ENCODE peak calls at places on chromosomes 1 and 21, in nine cellular contexts. X is endodermal cell, Y is tibial nerve, M is GM12878, N is fibroblast of villous mesenchyme, G is transverse colon, J is left ventricle myocardium inferior, H is DND-41, Q is HL-60. F is an unnamed sample.

GRCh38 chr21:44390886-44391285 is 37.5 kb downstream of the TRPM2 start:
- DNase-seq in X (no peak), Y (no peak), M (no peak), N (no peak), G (no peak), J (no peak), H (no peak), Q (no peak), F (no peak)

GRCh38 chr21:28018741-28019669 is 973.7 kb downstream of the LTN1 start:
- DNase-seq in X (peak), Y (no peak), M (no peak), N (peak), G (no peak), J (no peak), H (peak), Q (no peak), F (peak)

GRCh38 chr1:183735069-183735860 is 69.7 kb upstream of the RGL1 start:
- DNase-seq in X (no peak), Y (no peak), M (no peak), N (peak), G (no peak), J (no peak), H (no peak), Q (no peak), F (no peak)

GRCh38 chr1:228100822-228101613 is 2.1 kb downstream of the C1orf35 start:
- DNase-seq in X (peak), Y (no peak), M (no peak), N (no peak), G (no peak), J (no peak), H (no peak), Q (no peak), F (no peak)

GRCh38 chr1:17441265-17441992 is 2.0 kb upstream of the RCC2 start:
- DNase-seq in X (no peak), Y (no peak), M (no peak), N (peak), G (no peak), J (no peak), H (peak), Q (peak), F (no peak)

GRCh38 chr1:31756578-31756977 is 7.6 kb downstream of the ADGRB2 start:
- DNase-seq in X (no peak), Y (no peak), M (no peak), N (no peak), G (no peak), J (no peak), H (no peak), Q (no peak), F (no peak)

GRCh38 chr1:116154536-116154935 is 43.3 kb downstream of the MAB21L3 start:
- DNase-seq in X (no peak), Y (no peak), M (no peak), N (no peak), G (no peak), J (no peak), H (no peak), Q (no peak), F (no peak)

GRCh38 chr1:55382699-55383377 is 167.7 kb upstream of the USP24 start:
- DNase-seq in X (no peak), Y (no peak), M (no peak), N (no peak), G (no peak), J (no peak), H (no peak), Q (no peak), F (no peak)

GRCh38 chr1:34794001-34794789 is 1.4 kb downstream of the GJA4 start:
- DNase-seq in X (no peak), Y (no peak), M (no peak), N (no peak), G (no peak), J (no peak), H (no peak), Q (no peak), F (no peak)

GRCh38 chr1:34790985-34791384 is 1.8 kb upstream of the GJA4 start:
- DNase-seq in X (no peak), Y (no peak), M (no peak), N (no peak), G (no peak), J (peak), H (no peak), Q (no peak), F (no peak)

GRCh38 chr1:34792868-34793727 is at the start of gene GJA4:
- DNase-seq in X (peak), Y (no peak), M (no peak), N (no peak), G (no peak), J (peak), H (no peak), Q (no peak), F (no peak)

GRCh38 chr1:34794790-34795180 is 2.0 kb downstream of the GJA4 start:
- DNase-seq in X (no peak), Y (no peak), M (no peak), N (no peak), G (no peak), J (no peak), H (no peak), Q (no peak), F (no peak)

DNA sequence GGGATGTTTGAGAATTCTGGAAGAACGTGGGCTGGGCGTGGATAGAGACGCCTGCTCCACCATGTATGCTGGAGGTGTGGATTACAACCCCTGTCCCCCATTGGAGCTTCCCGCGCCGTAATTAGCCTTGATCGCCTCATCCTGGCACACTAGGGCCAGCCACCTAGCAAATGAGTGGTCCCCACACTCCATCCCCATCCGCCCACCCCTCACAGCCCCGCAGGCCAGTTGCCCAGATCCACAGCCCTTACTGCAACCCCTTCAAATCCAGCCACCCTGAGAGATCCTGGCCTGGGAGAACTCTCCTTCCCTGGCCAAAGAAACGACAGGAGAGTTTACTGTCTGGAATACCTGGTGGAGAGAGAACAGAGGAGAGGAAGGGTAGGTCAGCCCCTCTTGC is 375 bp upstream of the GJA4 start:
- DNase-seq in X (no peak), Y (no peak), M (no peak), N (no peak), G (no peak), J (no peak), H (no peak), Q (no peak), F (no peak)
- H3K4me3 ChIP-seq in X (no peak), Y (peak), M (no peak), N (no peak), G (no peak), J (peak), H (no peak), Q (no peak), F (no peak)

DNA sequence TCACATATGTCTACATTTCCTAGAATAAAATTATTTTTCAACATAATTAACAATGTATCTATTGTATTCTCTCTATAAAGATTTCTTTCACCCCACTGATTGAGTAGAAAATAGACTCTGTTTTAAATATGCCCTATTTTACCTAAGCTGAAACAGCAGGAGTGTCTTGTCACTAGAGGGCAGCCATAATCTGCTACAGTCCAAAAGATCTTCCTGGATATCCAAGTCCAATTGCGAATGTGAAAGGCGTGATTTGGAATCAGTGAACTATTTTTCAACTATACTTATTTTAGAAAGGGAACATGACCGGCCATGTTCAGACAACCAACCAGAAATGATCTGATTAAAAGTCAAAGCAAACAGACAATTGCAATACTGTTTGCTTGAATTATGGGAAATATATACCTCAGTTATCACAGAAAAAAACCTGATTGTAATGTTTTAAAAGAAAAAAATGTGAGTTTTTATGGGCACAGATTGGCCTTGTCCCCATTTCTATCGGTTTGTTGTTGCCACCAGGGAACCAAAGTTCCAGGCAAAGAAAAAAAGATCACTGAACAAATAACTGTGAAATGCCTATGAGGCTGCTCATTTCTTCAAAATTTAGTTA is 1211.0 kb upstream of the ADGRL4 start:
- DNase-seq in X (peak), Y (no peak), M (no peak), N (peak), G (no peak), J (no peak), H (no peak), Q (no peak), F (no peak)
- H3K4me3 ChIP-seq in X (no peak), Y (no peak), M (no peak), N (no peak), G (no peak), J (no peak), H (no peak), Q (no peak), F (no peak)

GRCh38 chr1:167938083-167938482 is 1.2 kb upstream of the MPC2 start:
- DNase-seq in X (no peak), Y (no peak), M (no peak), N (no peak), G (no peak), J (no peak), H (no peak), Q (no peak), F (no peak)
- H3K4me3 ChIP-seq in X (peak), Y (peak), M (peak), N (peak), G (peak), J (peak), H (peak), Q (peak), F (peak)

GRCh38 chr1:168687796-168688195 is 41.2 kb downstream of the DPT start:
- DNase-seq in X (peak), Y (no peak), M (no peak), N (no peak), G (no peak), J (no peak), H (no peak), Q (no peak), F (no peak)

GRCh38 chr1:168692472-168692871 is 36.5 kb downstream of the DPT start:
- DNase-seq in X (no peak), Y (no peak), M (no peak), N (no peak), G (no peak), J (no peak), H (no peak), Q (no peak), F (no peak)

GRCh38 chr1:168688679-168689657 is 40.0 kb downstream of the DPT start:
- DNase-seq in X (no peak), Y (no peak), M (no peak), N (no peak), G (no peak), J (no peak), H (no peak), Q (no peak), F (no peak)

GRCh38 chr1:168691541-168691940 is 37.5 kb downstream of the DPT start:
- DNase-seq in X (no peak), Y (no peak), M (no peak), N (no peak), G (no peak), J (no peak), H (no peak), Q (no peak), F (no peak)

GRCh38 chr1:168689726-168690602 is 39.0 kb downstream of the DPT start:
- DNase-seq in X (no peak), Y (no peak), M (no peak), N (no peak), G (no peak), J (no peak), H (no peak), Q (no peak), F (no peak)
- H3K4me3 ChIP-seq in X (no peak), Y (no peak), M (no peak), N (no peak), G (no peak), J (no peak), H (no peak), Q (no peak), F (no peak)

GRCh38 chr1:36401602-36402517 is 4.2 kb upstream of the LSM10 start:
- DNase-seq in X (no peak), Y (no peak), M (no peak), N (no peak), G (peak), J (no peak), H (no peak), Q (no peak), F (no peak)
- H3K4me3 ChIP-seq in X (peak), Y (peak), M (no peak), N (peak), G (peak), J (peak), H (no peak), Q (peak), F (no peak)

GRCh38 chr1:24572301-24572700 is 16.4 kb downstream of the NCMAP start:
- DNase-seq in X (no peak), Y (no peak), M (no peak), N (no peak), G (peak), J (no peak), H (no peak), Q (peak), F (no peak)
- H3K4me3 ChIP-seq in X (no peak), Y (no peak), M (no peak), N (no peak), G (no peak), J (no peak), H (no peak), Q (no peak), F (no peak)

F was measured in Jurkat, Clone E6-1.